ENCODE peak calls at places on chromosomes 13 and 19, in eight cellular contexts. Q, Y, C, P, W, A, S and H are unnamed samples.

GRCh38 chr19:35439921-35440320 is 8.1 kb upstream of the FFAR2 start:
- DNase-seq in A (no peak), C (no peak), Q (no peak), W (no peak), Y (no peak), S (no peak), P (no peak), H (no peak)

GRCh38 chr13:73220966-73221720 is 162.3 kb downstream of the KLF5 start:
- DNase-seq in Y (peak; percentile 41), S (no peak), Q (no peak), C (no peak), W (no peak), P (no peak), A (no peak), H (no peak)

GRCh38 chr13:65966991-65967451 is 1263.1 kb downstream of the PCDH9 start:
- DNase-seq in A (peak; percentile 34), W (no peak), C (no peak), Y (peak; percentile 45), S (peak; percentile 60), Q (no peak), P (no peak), H (no peak)

GRCh38 chr13:24632382-24633121 is 47.7 kb upstream of the ATP12A start:
- DNase-seq in Y (no peak), Q (no peak), W (no peak), S (no peak), A (no peak), C (no peak), P (no peak), H (no peak)

GRCh38 chr13:70218618-70219017 is 110.4 kb upstream of the KLHL1 start:
- DNase-seq in C (no peak), Y (no peak), P (no peak), Q (no peak), W (no peak), S (no peak), A (no peak), H (no peak)

GRCh38 chr13:21365574-21365973 is 93.5 kb downstream of the ZDHHC20 start:
- DNase-seq in Q (no peak), C (no peak), Y (no peak), W (no peak), S (no peak), A (no peak), P (no peak), H (no peak)

GRCh38 chr13:30388401-30389283 is 33.7 kb upstream of the UBE2L5 start:
- DNase-seq in Y (peak; percentile 89), A (no peak), W (no peak), S (no peak), Q (no peak), C (peak; percentile 46), P (no peak), H (no peak)

GRCh38 chr13:101552797-101553196 is 100.3 kb downstream of the ITGBL1 start:
- DNase-seq in A (no peak), P (no peak), W (no peak), Y (peak; percentile 55), S (no peak), C (no peak), Q (no peak), H (no peak)

GRCh38 chr19:45667620-45668341 is at the start of gene GIPR:
- DNase-seq in Y (peak; percentile 38), A (peak; percentile 44), P (no peak), W (no peak), S (peak; percentile 72), Q (no peak), C (no peak), H (peak; percentile 68)

GRCh38 chr19:45676851-45677263 is 8.8 kb downstream of the GIPR start:
- DNase-seq in S (no peak), Q (no peak), Y (no peak), P (no peak), C (no peak), A (no peak), W (no peak), H (peak; percentile 61)

GRCh38 chr19:47210180-47210490 is 20.9 kb downstream of the BBC3 start:
- DNase-seq in A (no peak), C (no peak), P (no peak), Y (no peak), Q (no peak), S (no peak), W (no peak), H (no peak)

GRCh38 chr19:46919324-46919723 is 58.5 kb downstream of the ARHGAP35 start:
- DNase-seq in C (no peak), A (no peak), Y (peak; percentile 75), W (no peak), S (no peak), Q (no peak), P (no peak), H (no peak)

GRCh38 chr19:17703823-17704463 is 15.3 kb upstream of the MAP1S start:
- DNase-seq in Y (peak; percentile 31), Q (no peak), A (peak; percentile 33), C (no peak), S (peak; percentile 64), W (peak; percentile 50), P (no peak), H (peak; percentile 54)

GRCh38 chr13:114339779-114340534 is 25.7 kb downstream of the CHAMP1 start:
- DNase-seq in A (peak; percentile 22), S (peak; percentile 51), Y (peak; percentile 30), C (no peak), W (no peak), Q (no peak), P (no peak), H (peak; percentile 74)

GRCh38 chr13:111865046-111865445 is 201.9 kb upstream of the SOX1 start:
- DNase-seq in Y (no peak), P (no peak), C (no peak), S (no peak), Q (no peak), W (no peak), A (no peak), H (no peak)

DNA sequence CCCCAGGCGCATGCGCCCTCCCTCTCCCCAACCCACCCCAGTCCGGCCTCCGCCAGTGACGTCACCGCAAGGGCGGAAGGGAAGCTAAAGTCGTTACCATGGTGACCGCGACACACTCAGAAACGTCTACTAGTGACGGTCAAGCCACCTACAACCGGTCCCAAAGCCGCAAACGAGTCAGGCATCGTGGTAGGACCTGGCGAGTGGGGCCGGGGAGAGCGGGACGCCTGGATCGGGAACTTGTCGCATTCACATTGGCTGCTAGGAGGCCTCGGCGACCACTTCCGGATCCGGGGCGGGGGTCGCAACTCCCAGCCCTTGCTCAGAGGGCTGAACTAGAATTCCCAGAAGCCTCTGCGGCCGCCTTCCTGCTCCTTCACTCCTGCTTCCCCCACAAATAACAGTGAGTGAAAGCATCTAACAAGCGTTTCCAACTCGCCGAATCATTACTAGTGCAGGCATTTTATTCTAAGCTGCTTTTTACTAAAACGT is at the start of gene ZSCAN5A:
- DNase-seq in P (peak; percentile 98), Q (peak; percentile 96), C (peak; percentile 96), A (peak; percentile 89), Y (peak; percentile 91), S (peak; percentile 92), W (peak; percentile 99), H (peak; percentile 96)
- TF ChIP-seq POLR2A in P (no peak), Q (peak; percentile 25), C (no peak), A (peak; percentile 65), Y (peak; percentile 91), S (no peak), W (peak; percentile 55), H (no peak)

DNA sequence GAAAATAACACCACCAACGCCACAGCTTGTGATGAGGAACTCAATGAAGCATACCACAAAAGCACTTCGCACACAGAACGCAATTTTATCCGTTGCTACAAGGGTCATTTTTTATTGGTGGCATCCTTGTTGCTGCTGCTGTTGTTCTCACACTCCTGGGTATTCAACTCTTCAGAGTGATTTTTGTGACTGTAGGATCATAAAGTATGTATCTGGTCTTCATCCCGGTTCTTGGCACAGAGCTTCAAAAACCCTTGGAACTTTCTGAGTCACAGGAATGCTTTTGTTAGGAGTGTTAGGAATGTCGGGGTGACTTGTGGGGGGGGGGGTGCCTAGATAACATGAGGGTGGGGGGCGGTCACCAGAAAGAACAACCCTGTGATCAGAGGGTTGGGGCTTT is 108.4 kb downstream of the ZNF557 start:
- DNase-seq in W (no peak), P (no peak), A (no peak), S (no peak), Q (no peak), C (no peak), Y (peak; percentile 50), H (no peak)
- H3K27ac ChIP-seq in W (no peak overlapping the region), P (peak overlapping the region; percentile 6), A (no peak overlapping the region), S (no peak overlapping the region), Q (peak overlapping the region; percentile 73), C (peak overlapping the region; percentile 99), Y (no peak overlapping the region), H (no peak overlapping the region)

GRCh38 chr13:33277351-33277750 is 8.2 kb downstream of the STARD13 start:
- DNase-seq in Y (no peak), A (no peak), W (no peak), C (no peak), Q (no peak), P (no peak), S (no peak), H (no peak)
- H3K4me1 ChIP-seq in Y (peaks cover 22% of the 10 kb centered on the region), A (peaks cover 72% of the 10 kb centered on the region), W (peaks cover 44% of the 10 kb centered on the region), C (no peaks in the 10 kb centered on the region), Q (peaks cover 18% of the 10 kb centered on the region), P (peaks cover 15% of the 10 kb centered on the region), S (peaks cover 26% of the 10 kb centered on the region), H (peaks cover 85% of the 10 kb centered on the region)

GRCh38 chr13:40613192-40613818 is 53.1 kb downstream of the FOXO1 start:
- DNase-seq in P (peak; percentile 46), Q (no peak), Y (no peak), S (no peak), C (peak; percentile 41), W (no peak), A (no peak), H (peak; percentile 67)

GRCh38 chr13:40613954-40614353 is 52.5 kb downstream of the FOXO1 start:
- DNase-seq in S (no peak), A (no peak), Y (no peak), Q (no peak), P (no peak), C (no peak), W (no peak), H (no peak)

GRCh38 chr13:40609972-40610726 is 56.3 kb downstream of the FOXO1 start:
- DNase-seq in S (no peak), C (no peak), A (no peak), Y (no peak), W (no peak), Q (no peak), P (no peak), H (no peak)

GRCh38 chr13:40611004-40611403 is 55.4 kb downstream of the FOXO1 start:
- DNase-seq in W (no peak), Y (no peak), A (no peak), S (no peak), Q (no peak), P (no peak), C (no peak), H (no peak)

DNA sequence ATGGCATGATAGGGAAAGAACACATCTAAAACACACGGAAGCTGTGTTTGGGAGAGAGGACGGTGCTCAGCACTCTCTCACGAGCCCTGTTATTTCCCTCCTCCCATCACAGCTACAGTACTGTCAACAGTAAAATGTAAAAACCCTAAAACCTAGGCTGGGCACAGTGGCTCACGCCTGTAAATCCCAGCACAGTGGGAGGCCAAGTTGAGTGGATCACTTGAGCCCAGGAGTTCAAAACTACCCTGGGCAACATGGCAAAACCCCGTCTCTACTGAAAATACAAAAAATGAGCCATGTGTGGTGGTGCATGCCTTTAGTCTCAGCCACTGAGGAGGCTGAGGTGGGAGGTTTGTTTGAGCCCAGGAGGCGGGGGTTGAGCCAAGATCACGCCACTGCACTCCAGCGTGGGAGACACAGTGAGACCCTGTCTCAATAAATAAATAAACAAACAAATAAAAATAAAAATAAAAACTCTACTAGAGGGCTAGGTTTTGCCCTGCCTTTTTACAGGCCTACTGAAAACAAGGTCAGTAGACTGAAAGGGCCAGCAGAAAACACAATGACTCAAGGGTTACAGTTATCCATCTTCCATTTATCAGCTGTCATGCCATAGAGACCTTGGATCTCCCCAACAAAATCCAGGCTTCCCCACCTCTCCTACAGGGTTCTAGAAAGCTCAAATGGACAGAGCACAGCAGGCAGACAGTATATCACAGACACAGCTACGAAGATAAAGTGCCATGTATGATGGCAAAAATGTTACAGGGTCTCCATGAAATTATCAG is 54.6 kb downstream of the FOXO1 start:
- DNase-seq in P (no peak), Y (no peak), A (no peak), S (no peak), W (no peak), C (no peak), Q (no peak), H (no peak)
- TF ChIP-seq POLR2A in P (no peak), Y (no peak), A (no peak), S (no peak), W (no peak), C (no peak), Q (no peak), H (no peak)